ENCODE peak calls at places on chromosome 14, in four cellular contexts. W, V, A and J are unnamed samples. For H3K36me3, the result is how much of the 10 kb centered on the place peaks cover.

GRCh38 chr14:77707355-77707723 is 484 bp downstream of the ALKBH1 start:
- DNase-seq in W (no peak), V (no peak), A (no peak), J (peak)

GRCh38 chr14:77746064-77746463 is 14.9 kb downstream of the SNW1 start:
- DNase-seq in W (no peak), V (no peak), A (no peak), J (no peak)

GRCh38 chr14:68841030-68841809 is 48.4 kb upstream of the ZFP36L1 start:
- DNase-seq in W (no peak), V (no peak), A (no peak), J (no peak)

GRCh38 chr14:29149798-29150197 is 383.2 kb downstream of the FOXG1 start:
- DNase-seq in W (no peak), V (no peak), A (no peak), J (no peak)

GRCh38 chr14:96893966-96894622 is 96.9 kb downstream of the VRK1 start:
- DNase-seq in W (no peak), V (no peak), A (no peak), J (no peak)

GRCh38 chr14:105093426-105094192 is 28.4 kb upstream of the GPR132 start:
- DNase-seq in W (peak), V (peak), A (peak), J (peak)

GRCh38 chr14:77187649-77188012 is 6.0 kb downstream of the TMEM63C start:
- DNase-seq in W (no peak), V (no peak), A (no peak), J (no peak)

GRCh38 chr14:104717646-104718045 is 6.4 kb upstream of the ADSS1 start:
- DNase-seq in W (no peak), V (no peak), A (no peak), J (no peak)

GRCh38 chr14:91339076-91339475 is 78.5 kb downstream of the CCDC88C start:
- DNase-seq in W (peak), V (no peak), A (no peak), J (no peak)
- H3K36me3 ChIP-seq in W (under half), V (under half), A (under half), J (under half)

DNA sequence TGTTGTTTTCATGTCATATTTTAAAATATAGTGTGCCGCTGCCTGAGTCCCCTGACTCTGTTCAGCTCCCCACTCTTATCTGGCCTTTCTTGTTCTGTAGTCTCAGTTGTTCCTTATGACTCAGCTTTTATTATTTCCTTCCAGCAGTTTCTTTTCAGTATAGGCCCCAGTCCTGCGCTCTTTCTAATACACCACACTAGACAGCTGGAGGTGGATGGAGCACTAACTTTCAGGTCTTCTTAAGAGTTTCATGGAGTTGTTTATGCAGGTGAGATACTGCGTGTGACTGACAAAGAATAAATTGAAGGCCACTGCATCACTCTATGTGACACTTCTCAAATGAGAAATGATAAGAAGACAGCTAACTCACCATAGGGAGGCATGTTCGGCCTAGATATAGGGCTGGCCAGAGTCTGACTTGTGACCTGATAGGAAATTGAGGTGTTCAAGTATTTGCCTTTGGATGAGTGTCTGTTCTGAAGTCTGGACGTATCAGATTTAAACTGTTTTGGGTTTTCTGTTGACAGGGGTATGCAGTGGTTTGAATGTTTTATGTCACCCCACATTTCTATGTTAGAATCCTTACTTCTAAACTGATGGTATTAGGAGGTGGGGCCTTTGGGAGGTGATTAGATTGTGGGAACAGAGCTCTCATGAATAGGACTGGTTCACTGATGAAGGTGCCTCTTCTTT is 60.8 kb upstream of the CLMN start:
- DNase-seq in W (no peak), V (no peak), A (no peak), J (no peak)
- H3K36me3 ChIP-seq in W (under half), V (under half), A (under half), J (under half)

GRCh38 chr14:90705052-90705392 is 111.2 kb downstream of the TTC7B start:
- DNase-seq in W (no peak), V (no peak), A (no peak), J (no peak)
- H3K36me3 ChIP-seq in W (under half), V (under half), A (under half), J (under half)

DNA sequence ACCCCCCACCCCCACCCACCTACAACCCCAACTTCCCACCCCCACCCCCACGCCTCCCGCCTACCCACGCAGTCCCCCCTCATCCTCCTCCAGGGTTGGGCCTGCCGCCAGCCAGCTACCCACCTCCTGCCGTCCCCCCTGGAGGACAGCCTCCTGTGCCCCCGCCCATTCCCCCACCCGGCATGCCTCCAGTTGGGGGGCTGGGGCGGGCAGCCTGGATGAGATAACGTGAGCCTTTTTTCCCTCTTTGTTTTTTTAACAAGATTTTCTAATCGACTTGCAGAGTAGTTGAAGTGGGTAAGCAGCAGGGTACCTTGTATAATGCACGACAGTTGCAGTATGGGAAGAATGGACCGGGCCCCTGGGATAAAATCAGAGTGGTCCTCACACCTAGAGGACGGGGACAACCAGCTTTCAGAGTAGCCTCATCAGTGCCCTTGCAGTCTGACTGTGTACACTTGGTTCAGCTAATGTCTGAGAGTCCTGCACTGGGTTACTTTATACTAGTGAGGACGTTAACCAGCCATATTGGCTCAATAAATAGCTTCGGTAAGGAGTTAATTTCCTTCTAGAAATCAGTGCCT is 29.4 kb downstream of the CCNK start:
- DNase-seq in W (no peak), V (no peak), A (no peak), J (no peak)
- H3K36me3 ChIP-seq in W (under half), V (under half), A (under half), J (under half)

GRCh38 chr14:20345366-20345765 is 1.9 kb downstream of the PARP2 start:
- DNase-seq in W (no peak), V (no peak), A (no peak), J (no peak)

GRCh38 chr14:20346713-20347112 is 3.3 kb downstream of the PARP2 start:
- DNase-seq in W (no peak), V (no peak), A (no peak), J (no peak)

GRCh38 chr14:20350860-20351259 is 7.4 kb downstream of the PARP2 start:
- DNase-seq in W (no peak), V (no peak), A (no peak), J (no peak)

GRCh38 chr14:20350280-20350679 is 6.8 kb downstream of the PARP2 start:
- DNase-seq in W (no peak), V (no peak), A (no peak), J (no peak)

GRCh38 chr14:20347747-20348146 is 4.3 kb downstream of the PARP2 start:
- DNase-seq in W (no peak), V (no peak), A (no peak), J (no peak)
- H3K36me3 ChIP-seq in W (under half), V (under half), A (under half), J (under half)

GRCh38 chr14:34331728-34332623 is 130.1 kb downstream of the SPTSSA start:
- DNase-seq in W (peak), V (peak), A (peak), J (peak)
- H3K36me3 ChIP-seq in W (under half), V (under half), A (under half), J (under half)

GRCh38 chr14:55650992-55651391 is 71.0 kb downstream of the KTN1 start:
- DNase-seq in W (no peak), V (no peak), A (no peak), J (no peak)
- H3K36me3 ChIP-seq in W (under half), V (under half), A (under half), J (under half)

DNA sequence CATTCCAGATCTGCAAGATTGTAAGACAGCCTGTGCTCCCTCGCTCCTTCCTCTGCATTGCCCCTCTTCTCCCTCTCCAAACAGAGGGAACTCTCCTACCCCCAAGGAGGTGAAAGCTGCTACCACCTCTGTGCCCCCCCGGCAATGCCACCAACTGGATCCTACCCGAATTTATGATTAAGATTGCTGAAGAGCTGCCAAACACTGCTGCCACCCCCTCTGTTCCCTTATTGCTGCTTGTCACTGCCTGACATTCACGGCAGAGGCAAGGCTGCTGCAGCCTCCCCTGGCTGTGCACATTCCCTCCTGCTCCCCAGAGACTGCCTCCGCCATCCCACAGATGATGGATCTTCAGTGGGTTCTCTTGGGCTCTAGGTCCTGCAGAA is 37.4 kb downstream of the DAD1 start:
- DNase-seq in W (no peak), V (no peak), A (no peak), J (no peak)
- H3K36me3 ChIP-seq in W (under half), V (under half), A (under half), J (under half)

GRCh38 chr14:102330806-102331205 is 11.3 kb downstream of the ZNF839 start:
- DNase-seq in W (no peak), V (no peak), A (no peak), J (no peak)

GRCh38 chr14:102338724-102339123 is 19.2 kb downstream of the ZNF839 start:
- DNase-seq in W (no peak), V (no peak), A (no peak), J (no peak)

GRCh38 chr14:102333795-102334415 is 14.4 kb downstream of the ZNF839 start:
- DNase-seq in W (no peak), V (no peak), A (no peak), J (no peak)

GRCh38 chr14:102335163-102335562 is 15.6 kb downstream of the ZNF839 start:
- DNase-seq in W (no peak), V (no peak), A (no peak), J (no peak)

DNA sequence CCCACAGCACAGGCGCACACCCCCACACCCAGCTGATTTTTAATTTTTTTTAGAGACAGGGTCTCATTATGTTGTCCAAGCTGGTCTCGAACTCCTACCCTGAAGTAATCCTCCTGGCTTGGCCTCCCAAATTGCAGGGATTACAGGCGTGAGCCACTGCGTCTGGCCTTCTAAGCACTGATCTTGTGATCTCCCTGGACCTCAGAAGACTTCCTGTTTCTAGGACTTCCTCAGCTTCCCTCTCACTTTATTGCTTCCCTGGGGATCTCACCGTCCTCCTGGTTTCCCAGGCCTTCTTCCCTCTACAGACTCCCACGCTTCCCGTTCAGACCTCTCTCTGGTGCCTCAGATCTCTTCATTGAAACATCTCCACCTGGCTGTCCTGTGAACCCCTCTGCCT is 13.8 kb downstream of the ZNF839 start:
- DNase-seq in W (peak), V (no peak), A (no peak), J (no peak)
- H3K36me3 ChIP-seq in W (under half), V (under half), A (under half), J (under half)